ENCODE peak calls at places on chromosome 10, in nine cellular contexts. L is lung, C is adrenal gland, X is AG04450, Z is left ventricle myocardium inferior, V is fibroblast of mammary gland, B is lower lobe of right lung, D is AG10803, J is astrocyte of the spinal cord. R is an unnamed sample.

GRCh38 chr10:126059101-126059826 is 162.9 kb downstream of the FANK1 start:
- DNase-seq in L (no peak), C (no peak), X (no peak), Z (no peak), V (peak), B (no peak), D (peak), J (peak), R (no peak)

GRCh38 chr10:31353574-31353973 is 34.6 kb downstream of the ZEB1 start:
- DNase-seq in L (no peak), C (no peak), X (no peak), Z (no peak), V (peak), B (no peak), D (peak), J (peak), R (peak)

GRCh38 chr10:97185326-97186058 is at the start of gene SLIT1:
- DNase-seq in L (no peak), C (no peak), X (no peak), Z (no peak), V (no peak), B (no peak), D (no peak), J (no peak), R (peak)

GRCh38 chr10:2938869-2939268 is 128.5 kb upstream of the PFKP start:
- DNase-seq in L (no peak), C (no peak), X (no peak), Z (no peak), V (peak), B (no peak), D (peak), J (peak), R (no peak)

GRCh38 chr10:2950546-2950945 is 116.8 kb upstream of the PFKP start:
- DNase-seq in L (no peak), C (no peak), X (no peak), Z (no peak), V (no peak), B (no peak), D (no peak), J (no peak), R (no peak)

GRCh38 chr10:118948784-118949183 is 80.7 kb upstream of the NANOS1 start:
- DNase-seq in L (peak), C (no peak), X (no peak), Z (no peak), V (no peak), B (no peak), D (no peak), J (no peak), R (no peak)

GRCh38 chr10:88032566-88032965 is 169.1 kb downstream of the PTEN start:
- DNase-seq in L (no peak), C (no peak), X (no peak), Z (no peak), V (peak), B (no peak), D (peak), J (peak), R (no peak)

GRCh38 chr10:119310807-119311206 is 103.4 kb downstream of the GRK5 start:
- DNase-seq in L (no peak), C (no peak), X (no peak), Z (no peak), V (no peak), B (no peak), D (no peak), J (no peak), R (no peak)

GRCh38 chr10:127813290-127813689 is 76.3 kb downstream of the FOXI2 start:
- DNase-seq in L (no peak), C (no peak), X (no peak), Z (no peak), V (no peak), B (no peak), D (no peak), J (no peak), R (no peak)

GRCh38 chr10:102831322-102832071 is 5.7 kb downstream of the CYP17A1 start:
- DNase-seq in L (no peak), C (no peak), X (no peak), Z (no peak), V (peak), B (no peak), D (peak), J (peak), R (no peak)

GRCh38 chr10:15374156-15374555 is 3.1 kb upstream of the FAM171A1 start:
- DNase-seq in L (no peak), C (no peak), X (no peak), Z (no peak), V (no peak), B (no peak), D (no peak), J (no peak), R (no peak)

GRCh38 chr10:97333351-97333600 is 1.3 kb downstream of the FRAT2 start:
- DNase-seq in L (no peak), C (no peak), X (peak), Z (no peak), V (peak), B (no peak), D (no peak), J (peak), R (peak)

GRCh38 chr10:25743832-25744231 is 190.2 kb upstream of the MYO3A start:
- DNase-seq in L (no peak), C (no peak), X (no peak), Z (no peak), V (no peak), B (no peak), D (no peak), J (no peak), R (no peak)

GRCh38 chr10:104325436-104326430 is 12.5 kb downstream of the ITPRIP start:
- DNase-seq in L (peak), C (peak), X (no peak), Z (peak), V (peak), B (peak), D (no peak), J (no peak), R (no peak)

GRCh38 chr10:420154-421121 is 269.0 kb downstream of the DIP2C start:
- DNase-seq in L (no peak), C (peak), X (no peak), Z (no peak), V (peak), B (no peak), D (no peak), J (no peak), R (no peak)

GRCh38 chr10:98446656-98447221 is at the start of gene HPS1:
- DNase-seq in L (peak), C (peak), X (no peak), Z (peak), V (peak), B (peak), D (peak), J (peak), R (peak)

GRCh38 chr10:129332476-129332875 is 134.6 kb upstream of the MGMT start:
- DNase-seq in L (no peak), C (no peak), X (no peak), Z (no peak), V (peak), B (no peak), D (no peak), J (no peak), R (no peak)

GRCh38 chr10:72162978-72163377 is 52.8 kb upstream of the ANAPC16 start:
- DNase-seq in L (no peak), C (no peak), X (no peak), Z (no peak), V (peak), B (no peak), D (peak), J (peak), R (no peak)

GRCh38 chr10:126670886-126671285 is 393 bp upstream of the C10orf90 start:
- DNase-seq in L (no peak), C (no peak), X (no peak), Z (no peak), V (no peak), B (no peak), D (no peak), J (no peak), R (no peak)

GRCh38 chr10:7763929-7764328 is 23.9 kb downstream of the KIN start:
- DNase-seq in L (no peak), C (no peak), X (no peak), Z (no peak), V (no peak), B (no peak), D (no peak), J (no peak), R (no peak)

GRCh38 chr10:54133201-54133600 is 667.8 kb downstream of the PCDH15 start:
- DNase-seq in L (no peak), C (no peak), X (no peak), Z (no peak), V (no peak), B (no peak), D (no peak), J (no peak), R (no peak)

GRCh38 chr10:62377026-62377415 is 2.9 kb downstream of the ZNF365 start:
- DNase-seq in L (no peak), C (no peak), X (no peak), Z (no peak), V (no peak), B (no peak), D (no peak), J (no peak), R (no peak)

GRCh38 chr10:45456822-45457221 is 82.8 kb downstream of the ALOX5 start:
- DNase-seq in L (no peak), C (no peak), X (no peak), Z (no peak), V (no peak), B (no peak), D (no peak), J (no peak), R (no peak)

GRCh38 chr10:29470843-29471482 is 163.8 kb downstream of the SVIL start:
- DNase-seq in L (no peak), C (no peak), X (no peak), Z (no peak), V (no peak), B (no peak), D (no peak), J (no peak), R (no peak)

GRCh38 chr10:121823993-121824463 is 103.8 kb downstream of the ATE1 start:
- DNase-seq in L (no peak), C (no peak), X (no peak), Z (no peak), V (peak), B (no peak), D (peak), J (peak), R (peak)

GRCh38 chr10:114780610-114781184 is 40.9 kb upstream of the FHIP2A start:
- DNase-seq in L (no peak), C (no peak), X (no peak), Z (no peak), V (no peak), B (no peak), D (no peak), J (no peak), R (no peak)

GRCh38 chr10:8444630-8445029 is 390.1 kb downstream of the GATA3 start:
- DNase-seq in L (no peak), C (no peak), X (no peak), Z (no peak), V (no peak), B (no peak), D (no peak), J (no peak), R (no peak)

GRCh38 chr10:32379950-32380547 is 33.1 kb upstream of the EPC1 start:
- DNase-seq in L (no peak), C (no peak), X (no peak), Z (no peak), V (no peak), B (no peak), D (no peak), J (no peak), R (no peak)

GRCh38 chr10:32384185-32384584 is 37.2 kb upstream of the EPC1 start:
- DNase-seq in L (no peak), C (no peak), X (no peak), Z (no peak), V (no peak), B (no peak), D (no peak), J (no peak), R (no peak)

GRCh38 chr10:32378371-32379301 is 31.7 kb upstream of the EPC1 start:
- DNase-seq in L (peak), C (peak), X (peak), Z (peak), V (peak), B (peak), D (peak), J (peak), R (peak)

GRCh38 chr10:32379314-32379949 is 32.5 kb upstream of the EPC1 start:
- DNase-seq in L (no peak), C (no peak), X (no peak), Z (no peak), V (peak), B (no peak), D (peak), J (peak), R (peak)

DNA sequence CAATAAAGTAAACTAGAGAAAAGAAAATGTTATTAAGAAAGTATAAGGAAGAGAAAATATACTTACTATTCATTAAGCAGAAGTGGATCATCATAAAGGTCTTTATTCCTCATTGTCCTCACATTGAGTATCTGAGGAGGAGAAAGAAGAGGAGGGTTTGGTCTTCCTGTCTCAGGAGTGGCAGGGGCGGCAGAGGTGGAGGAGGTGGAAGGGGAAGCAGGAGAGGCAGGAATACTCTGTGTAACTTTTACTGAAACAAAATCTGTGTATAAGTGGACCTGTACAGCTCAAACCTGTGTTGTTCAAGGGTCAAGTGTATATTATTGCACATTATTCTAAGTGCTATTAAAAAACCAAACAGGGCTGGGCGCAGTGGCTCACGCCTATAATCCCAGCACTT is 34.2 kb upstream of the EPC1 start:
- DNase-seq in L (no peak), C (no peak), X (no peak), Z (no peak), V (no peak), B (no peak), D (no peak), J (no peak), R (no peak)
- TF ChIP-seq CTCF in L (no peak), C (no peak), X (no peak), Z (no peak), V (no peak), B (no peak), D (no peak), J (no peak), R (no peak)

DNA sequence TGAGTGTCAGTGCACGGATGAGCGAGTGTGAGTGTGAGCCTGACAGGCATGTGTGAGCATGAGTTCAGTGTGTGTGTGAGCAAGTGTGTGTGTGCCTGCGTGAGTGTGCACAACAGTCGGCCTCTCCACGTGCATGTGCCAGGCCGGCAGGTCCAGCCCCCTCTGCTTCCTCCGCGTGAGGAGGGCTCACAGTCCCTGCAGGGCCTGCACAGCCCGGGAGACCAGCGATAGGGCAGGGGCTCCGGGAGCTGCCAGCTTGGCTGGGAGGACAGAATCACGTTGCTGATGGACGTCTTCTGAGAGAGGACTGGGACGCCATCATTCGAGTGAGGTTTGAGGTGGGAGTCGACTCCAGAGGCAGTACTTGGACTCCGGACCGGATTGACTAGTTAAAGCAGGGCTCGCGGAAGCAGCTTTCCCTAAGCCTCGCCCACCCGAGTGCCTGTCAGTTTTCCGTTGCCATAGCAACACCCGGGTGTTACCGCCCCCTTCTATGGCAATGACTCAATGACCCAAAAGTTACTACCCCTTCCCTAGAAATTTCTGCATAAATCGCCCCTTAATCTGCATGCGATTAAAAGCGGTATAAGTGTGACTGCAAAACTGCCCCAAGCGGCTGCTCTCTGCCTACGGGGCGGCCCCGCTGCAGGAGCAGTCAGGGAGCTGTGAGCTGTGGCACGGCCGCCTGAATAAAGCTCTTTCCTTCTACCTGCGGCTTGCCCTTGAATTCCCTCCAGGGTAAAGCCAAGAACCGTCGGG is 19.7 kb upstream of the CFAP46 start:
- DNase-seq in L (peak), C (peak), X (peak), Z (peak), V (peak), B (peak), D (peak), J (peak), R (peak)
- TF ChIP-seq CTCF in L (no peak), C (no peak), X (peak), Z (peak), V (no peak), B (no peak), D (peak), J (peak), R (no peak)

GRCh38 chr10:78155722-78156121 is 122.1 kb downstream of the RPS24 start:
- DNase-seq in L (no peak), C (no peak), X (no peak), Z (no peak), V (no peak), B (no peak), D (no peak), J (no peak), R (no peak)
- TF ChIP-seq CTCF in L (no peak), C (no peak), X (no peak), Z (no peak), V (peak), B (no peak), D (no peak), J (no peak), R (no peak)

GRCh38 chr10:78890506-78890905 is 178.3 kb upstream of the ZMIZ1 start:
- DNase-seq in L (peak), C (no peak), X (no peak), Z (no peak), V (no peak), B (no peak), D (no peak), J (no peak), R (no peak)
- TF ChIP-seq CTCF in L (no peak), C (no peak), X (no peak), Z (no peak), V (no peak), B (no peak), D (no peak), J (no peak), R (no peak)

DNA sequence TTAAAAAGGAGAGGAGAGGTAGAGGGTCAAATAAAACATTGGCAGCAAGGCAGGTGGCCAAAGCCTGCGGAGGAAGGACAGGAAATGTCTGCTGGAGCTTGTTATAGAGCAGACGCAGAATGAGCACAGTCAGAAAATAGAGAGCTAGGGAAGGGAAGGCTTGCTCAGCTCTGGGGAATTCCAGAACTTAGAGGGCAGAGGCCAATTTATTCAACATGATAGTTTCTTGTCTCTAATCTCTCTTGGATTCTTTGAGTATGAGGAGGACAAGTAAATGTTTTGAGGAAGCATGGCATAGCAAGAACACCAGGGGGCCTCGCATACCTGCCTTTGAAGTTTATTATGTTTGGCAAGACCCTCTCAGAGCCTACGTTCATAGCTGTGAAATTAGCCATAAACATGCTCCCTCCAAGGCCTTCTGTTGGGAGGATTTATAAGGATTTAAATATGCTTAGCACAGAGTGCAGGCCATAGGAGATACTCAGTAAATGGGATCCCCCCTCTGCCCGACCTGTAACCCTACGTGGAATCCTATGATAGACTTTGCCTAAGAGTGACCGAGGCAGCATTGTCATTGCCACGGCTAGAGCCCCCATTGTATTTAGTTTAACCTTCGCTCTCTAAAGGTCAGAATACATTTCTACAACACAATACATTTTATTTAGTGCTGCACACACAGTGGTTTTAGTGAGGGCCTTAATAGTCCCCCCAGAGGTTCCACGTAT is 293.9 kb downstream of the CCDC3 start:
- DNase-seq in L (no peak), C (no peak), X (peak), Z (no peak), V (peak), B (no peak), D (peak), J (peak), R (peak)
- TF ChIP-seq CTCF in L (no peak), C (peak), X (peak), Z (peak), V (peak), B (peak), D (peak), J (peak), R (peak)

GRCh38 chr10:33337335-33337854 is 2.9 kb upstream of the NRP1 start:
- DNase-seq in L (no peak), C (peak), X (no peak), Z (peak), V (peak), B (no peak), D (peak), J (peak), R (peak)
- TF ChIP-seq CTCF in L (no peak), C (no peak), X (peak), Z (peak), V (no peak), B (no peak), D (peak), J (peak), R (no peak)

R was measured in Calu3.